ENCODE peak calls at places on chromosomes 4 and X, in seven cellular contexts. G is spleen; D is astrocyte of the spinal cord; W is activated CD4-positive, alpha-beta T cell treated with anti-CD3 and anti-CD28 coated beads, Interleukin-2, amount 50 U/mL, for 4 hours; N is PC-3; V is EH; C is posterior cingulate gyrus. R is an unnamed sample.

GRCh38 chrX:106341823-106342222 is 173.7 kb downstream of the PWWP3B start:
- DNase-seq in G (no peak), D (peak), W (no peak), N (peak), V (no peak), C (no peak), R (no peak)

GRCh38 chrX:94058728-94059382 is 384.8 kb downstream of the FAM133A start:
- DNase-seq in G (no peak), D (no peak), W (no peak), N (peak), V (no peak), C (peak), R (no peak)

GRCh38 chr4:136680271-136680670 is 852.0 kb downstream of the PCDH18 start:
- DNase-seq in G (no peak), D (peak), W (no peak), N (peak), V (no peak), C (no peak), R (no peak)

GRCh38 chrX:78746496-78746895 is 1.0 kb upstream of the LPAR4 start:
- DNase-seq in G (no peak), D (no peak), W (no peak), N (no peak), V (no peak), C (no peak), R (no peak)

GRCh38 chr4:18042754-18043153 is 21.2 kb upstream of the LCORL start:
- DNase-seq in G (no peak), D (no peak), W (no peak), N (peak), V (no peak), C (no peak), R (no peak)

GRCh38 chrX:130060122-130061069 is 49.9 kb downstream of the ELF4 start:
- DNase-seq in G (peak), D (peak), W (peak), N (peak), V (peak), C (peak), R (peak)

GRCh38 chr4:163744861-163745260 is 250.4 kb downstream of the TMA16 start:
- DNase-seq in G (no peak), D (no peak), W (no peak), N (no peak), V (no peak), C (no peak), R (no peak)

GRCh38 chrX:16023790-16024734 is 99.3 kb upstream of the GRPR start:
- DNase-seq in G (no peak), D (peak), W (no peak), N (peak), V (peak), C (no peak), R (no peak)

GRCh38 chr4:93870876-93871458 is 42.4 kb downstream of the ATOH1 start:
- DNase-seq in G (no peak), D (no peak), W (no peak), N (no peak), V (no peak), C (no peak), R (no peak)

GRCh38 chrX:86149089-86149488 is 838 bp downstream of the DACH2 start:
- DNase-seq in G (no peak), D (no peak), W (no peak), N (no peak), V (no peak), C (no peak), R (no peak)

GRCh38 chrX:38220024-38220935 is at the start of gene SRPX:
- DNase-seq in G (peak), D (peak), W (no peak), N (peak), V (peak), C (peak), R (peak)

GRCh38 chr4:10619220-10619619 is 65.3 kb downstream of the CLNK start:
- DNase-seq in G (no peak), D (peak), W (no peak), N (peak), V (peak), C (no peak), R (no peak)

GRCh38 chr4:3239998-3240920 is 8.7 kb upstream of the MSANTD1 start:
- DNase-seq in G (no peak), D (no peak), W (no peak), N (no peak), V (no peak), C (no peak), R (no peak)

GRCh38 chr4:186596850-186597390 is 41.6 kb upstream of the MTNR1A start:
- DNase-seq in G (no peak), D (no peak), W (no peak), N (no peak), V (no peak), C (no peak), R (no peak)

GRCh38 chrX:2514131-2514530 is 13.4 kb upstream of the DHRSX start:
- DNase-seq in G (peak), D (no peak), W (no peak), N (no peak), V (no peak), C (no peak), R (no peak)

GRCh38 chr4:51842554-51843308 is at the start of gene DCUN1D4:
- DNase-seq in G (peak), D (peak), W (peak), N (peak), V (peak), C (peak), R (peak)

GRCh38 chrX:16882702-16883486 is 12.7 kb upstream of the RBBP7 start:
- DNase-seq in G (peak), D (peak), W (peak), N (peak), V (peak), C (peak), R (peak)

GRCh38 chrX:8845060-8845459 is 43.9 kb upstream of the FAM9A start:
- DNase-seq in G (no peak), D (peak), W (no peak), N (peak), V (peak), C (no peak), R (no peak)

GRCh38 chrX:16185725-16186136 is 18.4 kb downstream of the MAGEB17 start:
- DNase-seq in G (no peak), D (peak), W (no peak), N (peak), V (peak), C (no peak), R (no peak)

GRCh38 chr4:143382539-143382938 is 45.9 kb downstream of the GAB1 start:
- DNase-seq in G (no peak), D (peak), W (no peak), N (no peak), V (no peak), C (no peak), R (no peak)

GRCh38 chr4:28621541-28621940 is 1760.9 kb downstream of the STIM2 start:
- DNase-seq in G (no peak), D (no peak), W (no peak), N (no peak), V (peak), C (no peak), R (no peak)

GRCh38 chr4:101345271-101345595 is 2.1 kb downstream of the PPP3CA start:
- DNase-seq in G (no peak), D (peak), W (no peak), N (no peak), V (peak), C (peak), R (no peak)

GRCh38 chr4:52368895-52369294 is 290.2 kb downstream of the USP46 start:
- DNase-seq in G (no peak), D (no peak), W (no peak), N (no peak), V (no peak), C (no peak), R (no peak)

GRCh38 chr4:24568425-24568824 is 15.9 kb downstream of the DHX15 start:
- DNase-seq in G (no peak), D (no peak), W (no peak), N (no peak), V (peak), C (no peak), R (no peak)

GRCh38 chrX:143664302-143664701 is 28.4 kb upstream of the SLITRK4 start:
- DNase-seq in G (no peak), D (peak), W (no peak), N (peak), V (peak), C (no peak), R (no peak)

GRCh38 chr4:127782025-127782274 is 172 bp upstream of the HSPA4L start:
- DNase-seq in G (peak), D (peak), W (no peak), N (peak), V (peak), C (peak), R (no peak)

GRCh38 chr4:109020861-109021260 is 258.0 kb upstream of the ETNPPL start:
- DNase-seq in G (no peak), D (no peak), W (no peak), N (no peak), V (no peak), C (no peak), R (no peak)

GRCh38 chr4:124737619-124738018 is 25.1 kb upstream of the ANKRD50 start:
- DNase-seq in G (no peak), D (no peak), W (no peak), N (peak), V (no peak), C (no peak), R (no peak)

GRCh38 chrX:147174596-147174995 is 360.1 kb upstream of the CXorf51A start:
- DNase-seq in G (no peak), D (no peak), W (no peak), N (no peak), V (no peak), C (no peak), R (no peak)

R was measured in hypothalamus.